ENCODE peak calls at places on chromosomes 2 and 18, in eight cellular contexts. X is OCI-LY7, Q is H1, J is cardiac muscle cell, T is Peyer's patch, L is tibial nerve, V is upper lobe of right lung, R is adrenal gland. G is an unnamed sample. For H3K4me1, the result is how much of the 10 kb centered on the place peaks cover.

GRCh38 chr2:17273066-17273465 is 245.2 kb downstream of the RAD51AP2 start:
- DNase-seq in X (no peak), Q (no peak), J (no peak), T (no peak), L (no peak), V (no peak), R (no peak), G (no peak)

GRCh38 chr2:13018490-13018889 is 301.8 kb downstream of the TRIB2 start:
- DNase-seq in X (no peak), Q (no peak), J (no peak), T (no peak), L (no peak), V (no peak), R (no peak), G (no peak)

GRCh38 chr2:242031481-242032019 is 162.0 kb downstream of the RTP5 start:
- DNase-seq in X (peak), Q (peak), J (no peak), T (peak), L (no peak), V (peak), R (no peak), G (no peak)

GRCh38 chr18:4224031-4224704 is 230.9 kb downstream of the DLGAP1 start:
- DNase-seq in X (no peak), Q (no peak), J (no peak), T (no peak), L (no peak), V (no peak), R (no peak), G (no peak)

GRCh38 chr2:73972846-73973245 is 11.9 kb upstream of the TET3 start:
- DNase-seq in X (peak), Q (no peak), J (no peak), T (no peak), L (no peak), V (no peak), R (no peak), G (no peak)

GRCh38 chr2:126275093-126275492 is 380.9 kb upstream of the GYPC start:
- DNase-seq in X (no peak), Q (no peak), J (no peak), T (no peak), L (no peak), V (no peak), R (no peak), G (no peak)

GRCh38 chr2:66771359-66771978 is 336.5 kb downstream of the MEIS1 start:
- DNase-seq in X (no peak), Q (no peak), J (no peak), T (no peak), L (no peak), V (no peak), R (no peak), G (no peak)

GRCh38 chr2:42602218-42602936 is 33.9 kb downstream of the MTA3 start:
- DNase-seq in X (no peak), Q (no peak), J (no peak), T (no peak), L (no peak), V (no peak), R (no peak), G (no peak)

GRCh38 chr18:79615091-79615490 is 64.5 kb upstream of the CTDP1 start:
- DNase-seq in X (no peak), Q (peak), J (no peak), T (peak), L (no peak), V (peak), R (no peak), G (no peak)

GRCh38 chr18:79615586-79615985 is 64.0 kb upstream of the CTDP1 start:
- DNase-seq in X (no peak), Q (no peak), J (no peak), T (no peak), L (no peak), V (no peak), R (peak), G (no peak)

GRCh38 chr18:79612291-79613108 is 67.1 kb upstream of the CTDP1 start:
- DNase-seq in X (no peak), Q (peak), J (no peak), T (peak), L (no peak), V (peak), R (peak), G (peak)

GRCh38 chr18:79613186-79613931 is 66.2 kb upstream of the CTDP1 start:
- DNase-seq in X (no peak), Q (peak), J (no peak), T (peak), L (no peak), V (peak), R (peak), G (no peak)

DNA sequence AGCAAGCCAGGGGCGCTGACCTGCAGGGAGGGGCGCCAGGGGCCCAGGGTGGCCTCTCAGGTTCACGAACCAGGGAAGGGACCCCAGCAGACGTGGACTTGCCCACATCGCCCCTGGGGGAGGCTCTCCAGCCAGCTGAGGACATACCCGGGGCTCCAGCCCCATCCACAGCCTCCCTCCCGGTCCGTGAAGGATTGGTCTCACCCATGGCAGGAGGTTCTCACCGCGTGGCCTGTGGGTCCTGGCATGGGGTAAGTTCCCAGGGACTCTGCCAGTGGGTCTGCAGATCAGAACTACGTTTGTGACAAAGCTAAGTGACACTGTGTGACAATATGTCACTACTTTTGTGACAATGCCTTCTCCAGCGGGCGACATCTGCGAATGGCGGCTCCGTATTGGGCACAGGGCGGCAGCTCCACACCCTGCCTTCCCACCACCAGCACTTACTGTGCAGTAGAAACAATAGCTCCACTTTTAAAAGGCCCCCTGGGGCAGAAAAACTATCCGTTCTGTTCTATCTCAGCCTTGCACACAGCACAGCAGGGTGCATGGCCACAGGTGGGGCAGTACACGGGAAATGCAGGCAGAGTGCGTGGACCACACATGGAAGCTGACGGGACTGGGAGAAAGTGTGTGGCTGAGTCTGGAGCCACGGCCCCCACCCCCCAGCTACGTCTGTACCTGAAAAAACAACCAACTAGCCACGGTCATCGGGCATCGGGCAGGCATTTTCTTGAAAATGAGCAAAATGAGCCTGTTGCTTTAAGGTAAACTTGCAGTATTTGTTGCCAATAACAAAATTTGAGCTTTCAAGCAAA is 65.2 kb upstream of the CTDP1 start:
- DNase-seq in X (no peak), Q (peak), J (no peak), T (peak), L (no peak), V (peak), R (peak), G (peak)
- H3K27ac ChIP-seq in X (no peak), Q (no peak), J (no peak), T (no peak), L (no peak), V (no peak), R (no peak), G (no peak)

DNA sequence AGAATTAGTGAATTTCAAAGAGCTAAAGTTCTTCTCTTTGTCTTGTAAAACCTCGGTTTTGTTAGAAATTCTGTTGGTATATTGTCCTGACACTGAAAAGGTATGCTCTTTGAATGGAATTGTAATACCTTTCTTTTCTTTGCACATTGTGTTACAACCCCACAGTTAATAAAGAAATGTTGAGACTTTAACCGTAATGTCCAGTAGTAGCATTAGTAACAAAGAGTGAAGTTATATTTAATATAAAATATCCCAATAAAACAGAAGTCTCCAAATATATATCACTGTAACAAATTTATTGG is 69.8 kb downstream of the EHBP1 start:
- DNase-seq in X (no peak), Q (no peak), J (no peak), T (no peak), L (no peak), V (no peak), R (no peak), G (no peak)
- TF ChIP-seq CTCF in X (peak), Q (no peak), J (no peak), T (no peak), L (peak), V (no peak), R (no peak), G (no peak)

GRCh38 chr18:59908790-59909189 is 9.0 kb downstream of the PMAIP1 start:
- DNase-seq in X (no peak), Q (no peak), J (no peak), T (no peak), L (no peak), V (no peak), R (no peak), G (no peak)
- H3K4me1 ChIP-seq in X (half or more), Q (under half), J (under half), T (under half), L (under half), V (under half), R (under half), G (under half)

GRCh38 chr2:33595385-33595784 is 3.7 kb downstream of the FAM98A start:
- DNase-seq in X (no peak), Q (no peak), J (no peak), T (no peak), L (no peak), V (no peak), R (no peak), G (no peak)

GRCh38 chr2:33588246-33588645 is 10.9 kb downstream of the FAM98A start:
- DNase-seq in X (no peak), Q (no peak), J (no peak), T (no peak), L (no peak), V (no peak), R (no peak), G (no peak)

DNA sequence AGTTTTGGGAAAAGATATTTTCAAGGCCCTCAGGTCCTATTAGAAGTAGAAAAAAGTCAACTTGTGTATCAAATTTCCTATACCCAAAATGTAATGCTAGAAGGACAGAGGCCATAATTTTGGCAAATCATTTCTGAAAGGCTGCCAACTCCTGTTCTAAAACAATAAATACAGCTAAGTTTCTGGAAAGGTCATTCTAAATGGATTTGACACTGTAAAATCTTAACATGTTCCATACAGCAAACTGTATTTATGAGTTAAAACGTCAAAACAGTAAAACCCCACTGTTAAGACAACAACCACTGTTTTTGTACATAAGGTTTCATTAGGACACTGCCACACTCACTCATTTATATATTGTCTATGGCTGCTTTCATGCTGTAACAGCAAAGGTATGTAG is 9.7 kb downstream of the FAM98A start:
- DNase-seq in X (no peak), Q (no peak), J (no peak), T (no peak), L (no peak), V (no peak), R (no peak), G (no peak)
- H3K27ac ChIP-seq in X (no peak), Q (no peak), J (no peak), T (no peak), L (no peak), V (no peak), R (no peak), G (peak)

GRCh38 chr2:129794517-129794916 is 184.9 kb upstream of the RAB6C start:
- DNase-seq in X (no peak), Q (no peak), J (no peak), T (no peak), L (no peak), V (no peak), R (no peak), G (no peak)

GRCh38 chr2:129793326-129793955 is 186.0 kb upstream of the RAB6C start:
- DNase-seq in X (no peak), Q (no peak), J (no peak), T (no peak), L (no peak), V (no peak), R (no peak), G (no peak)

GRCh38 chr2:129791651-129792050 is 187.8 kb upstream of the RAB6C start:
- DNase-seq in X (no peak), Q (no peak), J (no peak), T (no peak), L (no peak), V (no peak), R (no peak), G (no peak)

GRCh38 chr2:129796216-129796615 is 183.2 kb upstream of the RAB6C start:
- DNase-seq in X (no peak), Q (no peak), J (no peak), T (no peak), L (no peak), V (no peak), R (no peak), G (no peak)

DNA sequence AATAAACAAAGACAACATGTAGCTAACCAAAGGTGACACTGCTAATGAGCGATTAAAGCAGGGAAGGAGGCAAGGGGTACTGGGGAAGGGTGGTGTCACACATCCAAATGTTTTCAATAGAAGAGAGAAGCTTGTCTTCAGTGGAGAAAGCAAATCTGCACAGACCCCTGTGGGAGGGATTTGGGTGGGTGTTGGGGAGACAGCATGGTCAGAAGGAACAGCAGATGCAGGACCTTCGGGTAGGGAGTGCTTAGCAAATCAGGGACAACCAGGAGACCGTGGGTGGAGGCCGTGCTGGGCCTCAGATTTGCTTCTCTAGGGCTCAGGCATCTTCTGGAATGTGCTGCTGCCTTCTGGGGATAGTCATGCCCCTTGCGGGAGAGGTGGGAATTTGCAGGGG is 185.3 kb upstream of the RAB6C start:
- DNase-seq in X (no peak), Q (no peak), J (no peak), T (no peak), L (no peak), V (no peak), R (no peak), G (no peak)
- TF ChIP-seq CTCF in X (no peak), Q (no peak), J (no peak), T (no peak), L (no peak), V (no peak), R (no peak), G (no peak)

DNA sequence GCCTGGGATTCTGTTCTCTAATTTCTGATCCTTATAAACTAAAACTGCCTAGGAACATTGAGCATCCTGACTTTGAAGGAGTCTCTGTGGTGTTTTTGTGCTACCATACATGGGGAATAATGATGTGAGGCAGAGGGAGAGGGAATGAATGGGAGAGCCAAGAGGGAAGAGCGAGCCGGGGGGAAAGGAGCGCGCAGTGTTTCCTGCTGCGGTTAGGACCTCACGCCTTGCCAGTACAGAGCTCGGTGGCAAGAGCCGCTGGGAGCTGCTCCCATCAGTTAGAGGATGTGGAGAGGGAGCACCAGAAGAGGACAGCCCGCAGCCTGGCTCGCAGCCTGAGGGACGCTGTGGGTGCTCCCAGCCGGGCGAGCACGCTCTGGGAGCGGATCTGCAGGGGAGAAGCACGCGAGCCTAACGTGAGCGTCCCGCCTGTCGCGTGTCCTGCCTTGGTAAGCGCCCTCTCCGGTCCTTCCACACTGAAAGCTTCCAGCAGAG is 114.7 kb downstream of the FAM210A start:
- DNase-seq in X (no peak), Q (no peak), J (peak), T (peak), L (no peak), V (no peak), R (no peak), G (peak)
- H3K4me1 ChIP-seq in X (half or more), Q (under half), J (under half), T (under half), L (under half), V (under half), R (under half), G (under half)

DNA sequence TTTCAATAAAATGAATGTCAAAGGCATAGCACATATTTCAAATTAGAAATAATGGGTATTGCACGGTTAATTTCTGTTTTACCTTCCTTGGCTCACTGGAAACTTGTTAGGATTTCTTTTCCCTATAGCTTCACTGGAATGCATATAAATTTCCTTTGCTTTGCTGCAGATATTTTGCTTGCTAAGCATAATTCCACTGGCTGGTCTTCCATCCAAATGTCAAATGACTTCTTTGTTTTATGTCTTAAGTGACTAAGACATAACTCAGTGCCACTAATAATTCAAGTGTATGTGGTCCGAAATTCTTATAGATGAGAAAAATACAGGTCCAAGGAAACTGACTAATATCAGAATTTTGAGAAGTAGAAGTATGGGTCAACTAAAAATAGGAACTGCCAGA is 182.8 kb upstream of the PGAP1 start:
- DNase-seq in X (no peak), Q (no peak), J (no peak), T (no peak), L (no peak), V (no peak), R (no peak), G (no peak)
- H3K27ac ChIP-seq in X (no peak), Q (no peak), J (no peak), T (no peak), L (no peak), V (peak), R (peak), G (peak)

GRCh38 chr2:168915433-168916328 is 14.6 kb downstream of the G6PC2 start:
- DNase-seq in X (no peak), Q (no peak), J (no peak), T (no peak), L (no peak), V (no peak), R (no peak), G (no peak)

GRCh38 chr2:168912466-168913170 is 11.5 kb downstream of the G6PC2 start:
- DNase-seq in X (no peak), Q (peak), J (peak), T (peak), L (no peak), V (no peak), R (no peak), G (peak)

GRCh38 chr2:168913495-168913894 is 12.4 kb downstream of the G6PC2 start:
- DNase-seq in X (no peak), Q (no peak), J (no peak), T (no peak), L (no peak), V (no peak), R (no peak), G (no peak)

GRCh38 chr2:168910330-168910729 is 9.2 kb downstream of the G6PC2 start:
- DNase-seq in X (no peak), Q (no peak), J (no peak), T (no peak), L (no peak), V (no peak), R (no peak), G (no peak)

GRCh38 chr2:168913171-168913484 is 12.0 kb downstream of the G6PC2 start:
- DNase-seq in X (no peak), Q (no peak), J (no peak), T (no peak), L (no peak), V (no peak), R (no peak), G (no peak)
- TF ChIP-seq CTCF in X (no peak), Q (no peak), J (no peak), T (no peak), L (no peak), V (no peak), R (no peak), G (no peak)

GRCh38 chr2:152718909-152719645 is 657 bp downstream of the ARL6IP6 start:
- DNase-seq in X (peak), Q (no peak), J (peak), T (no peak), L (no peak), V (no peak), R (peak), G (no peak)
- H3K4me1 ChIP-seq in X (under half), Q (under half), J (under half), T (under half), L (half or more), V (under half), R (under half), G (under half)

G was measured in gastrocnemius medialis.